ENCODE peak calls at places on chromosomes 2 and 18, in seven cellular contexts. S, Y, K, H, X, B and J are unnamed samples.

GRCh38 chr2:235018838-235019237 is 67.0 kb downstream of the SH3BP4 start:
- DNase-seq in S (no peak), Y (no peak), K (no peak), H (no peak), X (no peak), B (no peak), J (no peak)

GRCh38 chr18:37533647-37534565 is 31.7 kb downstream of the CELF4 start:
- DNase-seq in S (peak), Y (no peak), K (no peak), H (no peak), X (no peak), B (no peak), J (peak)

GRCh38 chr2:157627594-157628281 is 926 bp downstream of the ACVR1C start:
- DNase-seq in S (no peak), Y (peak), K (no peak), H (peak), X (peak), B (no peak), J (peak)

GRCh38 chr2:241924069-241924908 is 54.8 kb downstream of the RTP5 start:
- DNase-seq in S (no peak), Y (no peak), K (no peak), H (no peak), X (no peak), B (no peak), J (no peak)

GRCh38 chr18:48453330-48454063 is 44.3 kb upstream of the ZBTB7C start:
- DNase-seq in S (no peak), Y (no peak), K (no peak), H (no peak), X (no peak), B (peak), J (no peak)

GRCh38 chr2:232876071-232876977 is 6.3 kb downstream of the SNORC start:
- DNase-seq in S (peak), Y (no peak), K (no peak), H (peak), X (no peak), B (no peak), J (no peak)

GRCh38 chr2:66538291-66538690 is 103.4 kb downstream of the MEIS1 start:
- DNase-seq in S (no peak), Y (no peak), K (no peak), H (no peak), X (no peak), B (no peak), J (no peak)

GRCh38 chr2:127174977-127175376 is 45.1 kb downstream of the CYP27C1 start:
- DNase-seq in S (peak), Y (no peak), K (peak), H (no peak), X (no peak), B (no peak), J (peak)

GRCh38 chr2:241898681-241899270 is 29.2 kb downstream of the RTP5 start:
- DNase-seq in S (no peak), Y (no peak), K (no peak), H (peak), X (no peak), B (no peak), J (no peak)

GRCh38 chr2:10000541-10000940 is 42.8 kb upstream of the KLF11 start:
- DNase-seq in S (no peak), Y (no peak), K (no peak), H (no peak), X (no peak), B (no peak), J (no peak)

GRCh38 chr2:224837558-224837957 is 121.4 kb upstream of the CCDC195 start:
- DNase-seq in S (peak), Y (no peak), K (peak), H (no peak), X (peak), B (no peak), J (peak)

GRCh38 chr2:68889500-68889899 is 18.3 kb upstream of the BMP10 start:
- DNase-seq in S (no peak), Y (no peak), K (peak), H (no peak), X (no peak), B (no peak), J (no peak)

GRCh38 chr2:102224824-102225739 is 38.3 kb downstream of the IL1RL2 start:
- DNase-seq in S (no peak), Y (no peak), K (no peak), H (no peak), X (no peak), B (no peak), J (no peak)

GRCh38 chr18:11156977-11157376 is 7.6 kb upstream of the PIEZO2 start:
- DNase-seq in S (no peak), Y (no peak), K (no peak), H (no peak), X (no peak), B (no peak), J (no peak)

GRCh38 chr18:11150271-11150615 is 874 bp upstream of the PIEZO2 start:
- DNase-seq in S (no peak), Y (no peak), K (no peak), H (no peak), X (no peak), B (no peak), J (no peak)

GRCh38 chr18:11154983-11155759 is 5.8 kb upstream of the PIEZO2 start:
- DNase-seq in S (no peak), Y (no peak), K (no peak), H (no peak), X (no peak), B (no peak), J (no peak)

GRCh38 chr18:11153096-11153495 is 3.7 kb upstream of the PIEZO2 start:
- DNase-seq in S (no peak), Y (no peak), K (no peak), H (no peak), X (no peak), B (no peak), J (no peak)

GRCh38 chr18:11154369-11154982 is 5.1 kb upstream of the PIEZO2 start:
- DNase-seq in S (peak), Y (no peak), K (peak), H (no peak), X (no peak), B (no peak), J (peak)
- TF ChIP-seq CTCF in S (peak), Y (no peak), K (peak), H (no peak), X (peak), B (peak), J (peak)

DNA sequence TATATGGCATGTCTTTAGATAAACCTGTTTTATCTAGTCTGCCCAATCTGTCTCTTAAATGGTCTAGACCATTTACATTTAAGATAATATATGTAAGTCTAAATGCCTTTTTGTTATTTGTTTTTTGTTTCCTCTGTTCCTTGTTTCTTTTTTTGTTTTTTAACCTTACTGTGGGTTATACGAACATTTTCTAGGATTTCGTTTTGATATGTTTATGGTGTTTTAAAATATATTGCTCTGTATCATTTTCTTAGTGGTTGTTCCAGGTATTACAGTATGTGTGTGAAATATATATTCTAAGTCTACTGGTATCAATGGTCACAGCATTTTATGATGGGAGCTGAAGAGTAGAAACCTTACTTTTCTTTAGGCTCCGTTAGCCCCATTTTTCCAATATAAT is 13.4 kb downstream of the BCL2L11 start:
- DNase-seq in S (no peak), Y (no peak), K (no peak), H (no peak), X (no peak), B (no peak), J (no peak)
- TF ChIP-seq CTCF in S (no peak), Y (peak), K (no peak), H (no peak), X (no peak), B (no peak), J (no peak)

GRCh38 chr2:203908344-203909185 is 28.0 kb upstream of the ICOS start:
- DNase-seq in S (no peak), Y (no peak), K (no peak), H (peak), X (no peak), B (no peak), J (no peak)

GRCh38 chr2:203909946-203910476 is 26.6 kb upstream of the ICOS start:
- DNase-seq in S (no peak), Y (no peak), K (no peak), H (no peak), X (no peak), B (no peak), J (no peak)

GRCh38 chr2:203905661-203906060 is 30.9 kb upstream of the ICOS start:
- DNase-seq in S (no peak), Y (no peak), K (no peak), H (no peak), X (no peak), B (no peak), J (no peak)

GRCh38 chr2:203913947-203914346 is 22.6 kb upstream of the ICOS start:
- DNase-seq in S (no peak), Y (no peak), K (no peak), H (no peak), X (no peak), B (no peak), J (no peak)

GRCh38 chr2:203909192-203909945 is 27.2 kb upstream of the ICOS start:
- DNase-seq in S (peak), Y (no peak), K (peak), H (no peak), X (no peak), B (no peak), J (peak)
- TF ChIP-seq CTCF in S (peak), Y (peak), K (peak), H (peak), X (peak), B (peak), J (peak)

GRCh38 chr18:43596106-43596712 is 318.9 kb upstream of the SYT4 start:
- DNase-seq in S (peak), Y (no peak), K (peak), H (no peak), X (no peak), B (no peak), J (peak)
- TF ChIP-seq CTCF in S (peak), Y (no peak), K (peak), H (peak), X (peak), B (peak), J (peak)

GRCh38 chr2:174486614-174487535 is at the start of gene GPR155:
- DNase-seq in S (peak), Y (peak), K (peak), H (peak), X (peak), B (peak), J (peak)
- TF ChIP-seq CTCF in S (peak), Y (no peak), K (no peak), H (no peak), X (no peak), B (no peak), J (no peak)